ENCODE peak calls at places on chromosomes 2 and 18, in eight cellular contexts. One of them, this sample, is unnamed.

GRCh38 chr2:43845181-43845580 is 6.4 kb downstream of the ABCG8 start:
- DNase-seq in HepG2: no peak
- DNase-seq in stomach: no peak
- DNase-seq in tibial nerve: no peak
- DNase-seq in A549: no peak
- DNase-seq in K562: peak
- DNase-seq in ovary: no peak
- DNase-seq in sigmoid colon: no peak
- DNase-seq in this sample: no peak

GRCh38 chr2:207252979-207253640 is 87.4 kb upstream of the KLF7 start:
- DNase-seq in HepG2: no peak
- DNase-seq in ovary: no peak
- DNase-seq in A549: no peak
- DNase-seq in sigmoid colon: no peak
- DNase-seq in stomach: no peak
- DNase-seq in tibial nerve: no peak
- DNase-seq in K562: no peak
- DNase-seq in this sample: no peak

GRCh38 chr2:218516614-218517013 is 51.5 kb downstream of the USP37 start:
- DNase-seq in K562: peak
- DNase-seq in sigmoid colon: no peak
- DNase-seq in tibial nerve: no peak
- DNase-seq in ovary: no peak
- DNase-seq in A549: peak
- DNase-seq in HepG2: peak
- DNase-seq in stomach: no peak
- DNase-seq in this sample: no peak

GRCh38 chr2:205787761-205788160 is 105.5 kb downstream of the NRP2 start:
- DNase-seq in A549: no peak
- DNase-seq in stomach: no peak
- DNase-seq in tibial nerve: peak
- DNase-seq in sigmoid colon: no peak
- DNase-seq in ovary: no peak
- DNase-seq in K562: no peak
- DNase-seq in HepG2: no peak
- DNase-seq in this sample: no peak

GRCh38 chr2:236730393-236730792 is 160.8 kb downstream of the ACKR3 start:
- DNase-seq in A549: no peak
- DNase-seq in stomach: no peak
- DNase-seq in tibial nerve: no peak
- DNase-seq in ovary: no peak
- DNase-seq in sigmoid colon: no peak
- DNase-seq in HepG2: no peak
- DNase-seq in K562: no peak
- DNase-seq in this sample: no peak

GRCh38 chr2:149000168-149000938 is 38.1 kb upstream of the LYPD6B start:
- DNase-seq in ovary: no peak
- DNase-seq in A549: no peak
- DNase-seq in stomach: no peak
- DNase-seq in HepG2: no peak
- DNase-seq in tibial nerve: no peak
- DNase-seq in K562: no peak
- DNase-seq in sigmoid colon: no peak
- DNase-seq in this sample: no peak

GRCh38 chr2:145874466-145874865 is 1354.5 kb upstream of the ZEB2 start:
- DNase-seq in stomach: no peak
- DNase-seq in K562: no peak
- DNase-seq in HepG2: no peak
- DNase-seq in ovary: no peak
- DNase-seq in sigmoid colon: no peak
- DNase-seq in tibial nerve: no peak
- DNase-seq in A549: no peak
- DNase-seq in this sample: no peak

GRCh38 chr2:127121776-127122176 is 14.8 kb upstream of the BIN1 start:
- DNase-seq in sigmoid colon: peak
- DNase-seq in K562: no peak
- DNase-seq in tibial nerve: no peak
- DNase-seq in stomach: no peak
- DNase-seq in ovary: no peak
- DNase-seq in A549: no peak
- DNase-seq in HepG2: no peak
- DNase-seq in this sample: no peak

GRCh38 chr2:191678437-191679110 is 638 bp downstream of the NABP1 start:
- DNase-seq in HepG2: peak
- DNase-seq in tibial nerve: peak
- DNase-seq in stomach: peak
- DNase-seq in sigmoid colon: peak
- DNase-seq in K562: peak
- DNase-seq in A549: peak
- DNase-seq in ovary: peak
- DNase-seq in this sample: peak

GRCh38 chr2:120436885-120437603 is 91.1 kb downstream of the INHBB start:
- DNase-seq in HepG2: peak
- DNase-seq in sigmoid colon: no peak
- DNase-seq in K562: peak
- DNase-seq in ovary: no peak
- DNase-seq in A549: peak
- DNase-seq in tibial nerve: no peak
- DNase-seq in stomach: peak
- DNase-seq in this sample: no peak

GRCh38 chr18:64288446-64288845 is 139.6 kb upstream of the LINC00305 start:
- DNase-seq in tibial nerve: no peak
- DNase-seq in sigmoid colon: no peak
- DNase-seq in A549: no peak
- DNase-seq in K562: no peak
- DNase-seq in HepG2: no peak
- DNase-seq in stomach: no peak
- DNase-seq in ovary: no peak
- DNase-seq in this sample: no peak

GRCh38 chr2:65382776-65383357 is 49.5 kb downstream of the SPRED2 start:
- DNase-seq in tibial nerve: peak
- DNase-seq in sigmoid colon: peak
- DNase-seq in ovary: peak
- DNase-seq in HepG2: peak
- DNase-seq in stomach: peak
- DNase-seq in A549: peak
- DNase-seq in K562: peak
- DNase-seq in this sample: peak
- TF ChIP-seq EP300 in tibial nerve: no peak
- TF ChIP-seq EP300 in sigmoid colon: no peak
- TF ChIP-seq EP300 in ovary: no peak
- TF ChIP-seq EP300 in HepG2: peak
- TF ChIP-seq EP300 in stomach: no peak
- TF ChIP-seq EP300 in A549: peak
- TF ChIP-seq EP300 in K562: peak
- TF ChIP-seq EP300 in this sample: no peak

GRCh38 chr2:65435625-65436168 is 3.3 kb upstream of the SPRED2 start:
- DNase-seq in ovary: peak
- DNase-seq in tibial nerve: peak
- DNase-seq in A549: peak
- DNase-seq in K562: peak
- DNase-seq in HepG2: peak
- DNase-seq in stomach: peak
- DNase-seq in sigmoid colon: peak
- DNase-seq in this sample: peak
- TF ChIP-seq POLR2A in ovary: peak
- TF ChIP-seq POLR2A in tibial nerve: peak
- TF ChIP-seq POLR2A in A549: peak
- TF ChIP-seq POLR2A in K562: no peak
- TF ChIP-seq POLR2A in HepG2: peak
- TF ChIP-seq POLR2A in stomach: no peak
- TF ChIP-seq POLR2A in sigmoid colon: peak
- TF ChIP-seq POLR2A in this sample: no peak

GRCh38 chr2:57711991-57712390 is 334.6 kb upstream of the VRK2 start:
- DNase-seq in sigmoid colon: no peak
- DNase-seq in ovary: no peak
- DNase-seq in A549: no peak
- DNase-seq in stomach: no peak
- DNase-seq in tibial nerve: no peak
- DNase-seq in HepG2: no peak
- DNase-seq in K562: no peak
- DNase-seq in this sample: no peak
- TF ChIP-seq EP300 in sigmoid colon: no peak
- TF ChIP-seq EP300 in ovary: no peak
- TF ChIP-seq EP300 in A549: no peak
- TF ChIP-seq EP300 in stomach: no peak
- TF ChIP-seq EP300 in tibial nerve: no peak
- TF ChIP-seq EP300 in HepG2: no peak
- TF ChIP-seq EP300 in K562: no peak
- TF ChIP-seq EP300 in this sample: no peak

DNA sequence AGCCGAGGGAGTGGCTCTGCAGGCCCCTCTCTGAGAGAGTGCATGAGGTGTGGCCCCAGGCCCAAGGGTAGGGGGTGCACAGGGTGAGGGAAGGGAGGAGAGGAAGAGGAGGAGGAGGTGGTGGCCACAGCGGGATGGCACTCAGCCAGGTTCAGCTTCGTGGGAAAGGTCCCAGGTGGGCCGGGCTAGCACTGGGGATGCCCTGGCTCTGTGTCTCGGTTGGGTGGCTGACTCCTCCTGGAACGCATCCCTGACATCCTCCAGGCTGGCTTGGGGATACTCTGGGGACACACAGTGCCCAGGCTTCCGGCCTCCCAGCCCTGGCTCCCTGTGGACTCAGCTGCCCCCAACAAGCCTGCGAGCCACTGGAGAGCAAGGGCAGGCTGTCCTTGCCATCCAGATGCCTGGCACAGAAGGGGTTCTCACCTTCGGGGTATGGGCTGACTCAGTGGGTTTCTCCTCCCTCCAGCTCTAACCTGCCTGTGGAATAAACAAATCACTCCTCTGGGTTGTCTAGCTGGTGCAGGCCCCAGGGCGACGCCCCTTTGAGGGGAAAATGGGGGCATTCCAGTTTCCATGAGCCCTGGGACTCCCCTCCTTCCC is 582 bp upstream of the ZAP70 start:
- DNase-seq in ovary: peak
- DNase-seq in A549: no peak
- DNase-seq in stomach: no peak
- DNase-seq in tibial nerve: no peak
- DNase-seq in sigmoid colon: peak
- DNase-seq in K562: no peak
- DNase-seq in HepG2: no peak
- DNase-seq in this sample: no peak
- TF ChIP-seq POLR2A in ovary: no peak
- TF ChIP-seq POLR2A in A549: no peak
- TF ChIP-seq POLR2A in stomach: no peak
- TF ChIP-seq POLR2A in tibial nerve: no peak
- TF ChIP-seq POLR2A in sigmoid colon: no peak
- TF ChIP-seq POLR2A in K562: no peak
- TF ChIP-seq POLR2A in HepG2: no peak
- TF ChIP-seq POLR2A in this sample: no peak

DNA sequence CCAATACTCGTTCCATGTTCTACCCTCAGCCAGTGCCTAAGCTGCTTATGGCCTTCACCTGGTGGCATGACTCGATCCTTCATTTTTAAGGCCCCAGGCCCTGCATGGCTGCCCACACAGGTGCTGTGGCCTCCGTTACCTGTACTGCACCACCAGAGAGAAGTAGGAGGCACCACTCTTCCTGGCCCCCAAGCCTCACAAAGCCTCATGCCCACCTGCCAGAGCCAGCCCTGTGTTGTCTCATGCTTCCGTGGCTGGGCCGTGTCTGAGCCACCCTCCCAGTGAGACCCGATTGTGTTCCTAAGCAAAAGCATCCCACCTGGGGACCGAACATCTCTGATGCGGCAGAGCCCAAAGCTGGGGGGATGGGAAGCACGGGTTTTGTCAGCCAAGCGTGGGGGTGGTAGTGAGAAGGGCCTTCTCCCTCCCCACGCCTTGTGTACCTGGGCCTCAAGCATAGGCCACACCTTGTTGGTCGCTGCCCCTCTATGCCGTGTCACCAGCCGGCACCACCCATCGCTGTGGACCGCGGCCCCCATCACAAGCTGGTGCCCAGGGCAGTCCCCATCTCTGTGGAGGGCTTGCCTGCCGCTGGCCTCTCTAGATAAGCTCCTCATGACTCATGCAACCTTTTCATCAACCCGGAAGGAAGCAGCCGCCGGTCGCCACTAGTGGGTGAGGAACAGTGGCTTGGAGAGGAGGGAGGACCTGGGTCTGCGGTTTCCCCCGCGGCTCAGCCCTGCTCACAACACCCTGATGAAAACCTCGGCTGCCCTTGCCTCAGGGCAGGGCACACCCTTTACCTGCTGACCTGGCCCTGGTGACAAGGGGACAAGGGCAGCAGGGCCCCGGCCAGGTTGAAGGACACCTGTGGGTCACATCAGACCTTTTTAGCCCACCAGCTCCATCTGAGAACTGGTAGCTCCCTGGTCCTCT is 2.7 kb upstream of the RNPEPL1 start:
- DNase-seq in A549: peak
- DNase-seq in sigmoid colon: peak
- DNase-seq in HepG2: peak
- DNase-seq in ovary: peak
- DNase-seq in K562: peak
- DNase-seq in tibial nerve: no peak
- DNase-seq in stomach: peak
- DNase-seq in this sample: peak
- TF ChIP-seq EP300 in A549: no peak
- TF ChIP-seq EP300 in sigmoid colon: no peak
- TF ChIP-seq EP300 in HepG2: peak
- TF ChIP-seq EP300 in ovary: no peak
- TF ChIP-seq EP300 in K562: peak
- TF ChIP-seq EP300 in tibial nerve: no peak
- TF ChIP-seq EP300 in stomach: no peak
- TF ChIP-seq EP300 in this sample: no peak

DNA sequence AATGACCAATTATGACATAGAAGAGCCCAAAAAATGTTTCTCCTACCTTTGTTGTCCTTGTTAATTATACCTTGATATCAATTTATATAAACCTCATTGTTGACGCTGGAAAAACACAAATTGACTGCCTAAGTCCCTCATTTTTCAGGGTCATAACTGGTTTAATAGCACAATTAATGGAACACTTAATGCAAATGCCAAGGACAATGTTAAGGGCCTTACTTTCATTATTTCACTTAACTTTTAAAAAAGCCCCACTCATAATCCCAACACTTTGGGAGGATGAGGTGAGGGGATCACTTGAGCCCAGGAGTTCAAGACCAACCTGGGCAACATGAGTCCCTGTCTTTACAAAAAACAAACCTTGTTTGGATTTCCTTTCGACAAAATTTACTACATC is 3.5 kb upstream of the STPG4 start:
- DNase-seq in stomach: no peak
- DNase-seq in K562: no peak
- DNase-seq in sigmoid colon: no peak
- DNase-seq in ovary: no peak
- DNase-seq in tibial nerve: no peak
- DNase-seq in HepG2: no peak
- DNase-seq in A549: no peak
- DNase-seq in this sample: no peak
- TF ChIP-seq POLR2A in stomach: no peak
- TF ChIP-seq POLR2A in K562: no peak
- TF ChIP-seq POLR2A in sigmoid colon: no peak
- TF ChIP-seq POLR2A in ovary: no peak
- TF ChIP-seq POLR2A in tibial nerve: no peak
- TF ChIP-seq POLR2A in HepG2: no peak
- TF ChIP-seq POLR2A in A549: no peak
- TF ChIP-seq POLR2A in this sample: no peak

DNA sequence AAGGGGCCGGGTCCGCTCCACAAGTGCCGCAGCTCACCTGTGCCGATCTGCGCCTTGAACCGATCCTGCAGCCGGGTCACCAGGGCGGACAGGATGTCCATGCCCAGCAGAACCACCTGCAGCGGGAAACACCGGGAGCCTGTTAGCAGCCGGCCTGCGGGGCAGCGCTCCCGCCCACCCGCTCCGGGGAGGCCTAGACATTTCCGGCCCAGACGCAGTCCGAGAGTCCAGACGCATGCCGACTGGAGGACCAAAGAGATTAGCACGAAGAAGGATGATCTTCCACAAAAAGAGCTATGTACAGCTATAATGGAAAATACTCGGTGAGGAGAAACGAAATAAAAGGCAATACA is 494 bp upstream of the RNU4ATAC start:
- DNase-seq in tibial nerve: no peak
- DNase-seq in stomach: peak
- DNase-seq in ovary: peak
- DNase-seq in HepG2: peak
- DNase-seq in K562: no peak
- DNase-seq in A549: peak
- DNase-seq in sigmoid colon: peak
- DNase-seq in this sample: peak
- TF ChIP-seq EP300 in tibial nerve: no peak
- TF ChIP-seq EP300 in stomach: no peak
- TF ChIP-seq EP300 in ovary: no peak
- TF ChIP-seq EP300 in HepG2: no peak
- TF ChIP-seq EP300 in K562: no peak
- TF ChIP-seq EP300 in A549: no peak
- TF ChIP-seq EP300 in sigmoid colon: no peak
- TF ChIP-seq EP300 in this sample: no peak